ENCODE peak calls at places on chromosomes 3 and 15, in eight cellular contexts. Z is esophagus muscularis mucosa, L is heart left ventricle, G is astrocyte, U is keratinocyte, V is cardiac muscle cell, A is thoracic aorta, E is left ventricle myocardium inferior. F is an unnamed sample. For H3K4me1, the result is how much of the 10 kb centered on the place peaks cover.

GRCh38 chr3:194142156-194142910 is 6.4 kb downstream of the HES1 start:
- DNase-seq in Z (no peak), L (no peak), G (no peak), U (no peak), V (peak), A (no peak), E (peak), F (no peak)

GRCh38 chr3:50275996-50276761 is 2.7 kb upstream of the LSMEM2 start:
- DNase-seq in Z (no peak), L (no peak), G (no peak), U (no peak), V (no peak), A (no peak), E (no peak), F (no peak)

GRCh38 chr15:101307048-101307896 is 12.2 kb upstream of the SNRPA1 start:
- DNase-seq in Z (no peak), L (no peak), G (no peak), U (no peak), V (no peak), A (no peak), E (no peak), F (no peak)

GRCh38 chr3:52053307-52054304 is 2.8 kb downstream of the DUSP7 start:
- DNase-seq in Z (no peak), L (no peak), G (no peak), U (peak), V (no peak), A (no peak), E (no peak), F (no peak)

GRCh38 chr15:81814882-81815455 is 230.8 kb downstream of the MEX3B start:
- DNase-seq in Z (peak), L (no peak), G (no peak), U (no peak), V (no peak), A (no peak), E (no peak), F (no peak)

GRCh38 chr3:141663993-141664392 is 74.1 kb upstream of the RNF7 start:
- DNase-seq in Z (no peak), L (no peak), G (no peak), U (no peak), V (peak), A (no peak), E (no peak), F (no peak)

GRCh38 chr15:100997442-100997841 is 78.3 kb downstream of the LRRK1 start:
- DNase-seq in Z (peak), L (no peak), G (no peak), U (no peak), V (no peak), A (no peak), E (no peak), F (no peak)

GRCh38 chr3:56795097-56795806 is 6.5 kb downstream of the ARHGEF3 start:
- DNase-seq in Z (no peak), L (no peak), G (no peak), U (no peak), V (no peak), A (no peak), E (no peak), F (no peak)

GRCh38 chr3:54932606-54933005 is 4.7 kb upstream of the LRTM1 start:
- DNase-seq in Z (no peak), L (no peak), G (no peak), U (no peak), V (no peak), A (no peak), E (peak), F (no peak)

GRCh38 chr15:72135719-72136118 is 17.5 kb downstream of the SENP8 start:
- DNase-seq in Z (no peak), L (no peak), G (no peak), U (no peak), V (no peak), A (no peak), E (no peak), F (no peak)

GRCh38 chr3:52620580-52620979 is 65.1 kb downstream of the PBRM1 start:
- DNase-seq in Z (no peak), L (no peak), G (no peak), U (no peak), V (no peak), A (no peak), E (no peak), F (no peak)

GRCh38 chr3:126208618-126209256 is 28.4 kb upstream of the ALDH1L1 start:
- DNase-seq in Z (peak), L (peak), G (peak), U (peak), V (no peak), A (peak), E (peak), F (peak)

GRCh38 chr3:132342183-132342582 is 25.0 kb downstream of the ACP3 start:
- DNase-seq in Z (no peak), L (no peak), G (no peak), U (no peak), V (peak), A (no peak), E (no peak), F (no peak)

GRCh38 chr3:149371001-149371722 is 6.3 kb downstream of the TM4SF1 start:
- DNase-seq in Z (no peak), L (no peak), G (peak), U (no peak), V (no peak), A (no peak), E (no peak), F (no peak)

GRCh38 chr15:48936666-48937065 is 27.1 kb downstream of the SHC4 start:
- DNase-seq in Z (no peak), L (no peak), G (peak), U (no peak), V (no peak), A (no peak), E (no peak), F (no peak)

GRCh38 chr15:48940508-48940907 is 23.2 kb downstream of the SHC4 start:
- DNase-seq in Z (no peak), L (no peak), G (peak), U (no peak), V (no peak), A (no peak), E (no peak), F (no peak)

GRCh38 chr15:48941913-48942312 is 21.8 kb downstream of the SHC4 start:
- DNase-seq in Z (no peak), L (no peak), G (no peak), U (no peak), V (no peak), A (no peak), E (no peak), F (no peak)

GRCh38 chr15:48937886-48938285 is 25.8 kb downstream of the SHC4 start:
- DNase-seq in Z (no peak), L (no peak), G (no peak), U (no peak), V (no peak), A (no peak), E (no peak), F (no peak)

DNA sequence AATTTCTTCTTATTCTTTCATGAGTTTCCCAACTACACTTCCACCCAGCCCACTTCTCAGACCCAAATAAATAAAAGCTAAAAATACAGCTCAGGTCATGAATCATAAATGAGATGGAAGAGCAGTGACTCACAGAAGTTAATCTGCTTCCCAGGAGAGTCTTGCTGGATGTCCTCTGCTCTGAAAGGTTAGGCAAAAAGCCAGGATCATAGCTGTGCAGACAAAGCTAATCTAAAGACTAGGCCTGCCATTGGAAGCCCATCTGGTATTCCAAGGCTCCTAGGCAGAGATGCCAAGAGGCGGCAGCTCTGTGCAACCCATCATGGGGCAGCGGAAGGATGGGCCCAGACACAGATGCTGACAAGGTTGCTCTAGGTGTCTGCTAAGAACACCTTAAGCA is 24.0 kb downstream of the SHC4 start:
- DNase-seq in Z (no peak), L (no peak), G (peak), U (no peak), V (no peak), A (no peak), E (no peak), F (no peak)
- H3K27ac ChIP-seq in Z (no peak), L (no peak), G (peak), U (peak), V (no peak), A (no peak), E (no peak), F (no peak)

DNA sequence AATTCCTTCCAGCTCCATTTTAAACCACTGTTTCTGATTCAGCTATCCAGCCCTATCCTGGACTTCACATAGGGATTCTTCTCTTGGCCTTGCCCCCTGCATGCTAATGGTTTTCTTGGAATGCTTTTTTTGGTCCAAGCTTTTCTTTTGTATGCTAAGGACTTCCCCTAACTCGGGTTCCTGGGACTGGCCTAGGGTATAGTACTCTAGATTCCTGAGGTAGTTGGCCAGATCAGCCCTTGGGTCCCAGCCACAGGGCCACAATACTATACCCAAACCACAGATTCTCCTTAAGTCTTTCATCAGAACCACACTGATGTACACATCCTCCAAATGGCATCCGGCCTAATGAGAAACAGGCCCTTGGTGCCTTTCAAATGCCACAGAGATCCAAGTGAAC is 2.8 kb downstream of the FYCO1 start:
- DNase-seq in Z (no peak), L (no peak), G (peak), U (no peak), V (no peak), A (no peak), E (no peak), F (no peak)
- H3K4me1 ChIP-seq in Z (half or more), L (half or more), G (under half), U (under half), V (half or more), A (half or more), E (half or more), F (under half)

GRCh38 chr3:84109911-84110310 is 848.9 kb upstream of the CADM2 start:
- DNase-seq in Z (no peak), L (no peak), G (peak), U (no peak), V (no peak), A (no peak), E (no peak), F (no peak)
- H3K27ac ChIP-seq in Z (no peak), L (no peak), G (peak), U (peak), V (no peak), A (no peak), E (no peak), F (no peak)

GRCh38 chr3:66477846-66478245 is 23.0 kb downstream of the LRIG1 start:
- DNase-seq in Z (no peak), L (no peak), G (no peak), U (no peak), V (no peak), A (no peak), E (no peak), F (no peak)

GRCh38 chr3:66476852-66477381 is 23.9 kb downstream of the LRIG1 start:
- DNase-seq in Z (no peak), L (no peak), G (no peak), U (no peak), V (no peak), A (no peak), E (no peak), F (no peak)

GRCh38 chr3:66480666-66481065 is 20.2 kb downstream of the LRIG1 start:
- DNase-seq in Z (no peak), L (no peak), G (peak), U (no peak), V (no peak), A (no peak), E (no peak), F (no peak)

GRCh38 chr3:66479532-66479947 is 21.3 kb downstream of the LRIG1 start:
- DNase-seq in Z (no peak), L (no peak), G (no peak), U (no peak), V (no peak), A (no peak), E (no peak), F (no peak)

GRCh38 chr3:66478923-66479322 is 21.9 kb downstream of the LRIG1 start:
- DNase-seq in Z (no peak), L (no peak), G (no peak), U (no peak), V (no peak), A (no peak), E (no peak), F (no peak)
- H3K4me1 ChIP-seq in Z (half or more), L (half or more), G (half or more), U (under half), V (under half), A (under half), E (half or more), F (half or more)

DNA sequence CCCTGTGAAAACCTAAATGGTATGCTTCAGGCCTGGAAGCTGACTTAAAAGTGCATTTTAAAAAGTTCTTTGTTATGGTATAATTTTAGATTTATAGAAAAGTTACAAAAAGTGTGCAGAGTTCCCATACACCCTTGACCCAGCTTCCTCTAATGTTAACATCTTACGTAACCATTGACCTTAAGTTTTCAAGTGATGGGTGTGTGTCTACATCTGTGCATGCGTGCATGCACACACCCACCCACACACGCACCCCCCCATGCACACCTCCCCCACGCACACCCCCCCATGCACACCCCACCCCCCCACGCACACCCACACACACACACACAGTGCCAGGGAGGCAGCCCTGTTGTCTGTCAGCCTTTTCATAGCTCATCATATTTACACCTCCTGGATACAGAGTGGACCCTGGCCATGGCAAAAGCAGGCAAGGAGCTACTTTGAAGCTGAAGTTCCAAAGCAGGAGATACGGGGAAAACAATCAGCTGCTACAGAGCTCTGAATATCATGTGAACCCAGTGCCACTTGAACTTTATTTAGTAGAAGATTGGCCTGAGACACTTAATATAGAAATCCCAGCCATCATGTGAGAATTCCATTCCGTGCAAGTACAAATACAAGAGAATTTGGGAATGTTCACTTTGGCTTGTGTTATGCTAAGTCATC is 30.0 kb upstream of the TRAK1 start:
- DNase-seq in Z (no peak), L (no peak), G (no peak), U (no peak), V (no peak), A (no peak), E (peak), F (no peak)
- H3K27ac ChIP-seq in Z (peak), L (peak), G (peak), U (peak), V (peak), A (peak), E (peak), F (no peak)

GRCh38 chr15:68786753-68787152 is 33.9 kb downstream of the ANP32A start:
- DNase-seq in Z (no peak), L (no peak), G (no peak), U (no peak), V (no peak), A (no peak), E (no peak), F (no peak)
- H3K4me1 ChIP-seq in Z (under half), L (half or more), G (under half), U (under half), V (under half), A (under half), E (half or more), F (under half)

DNA sequence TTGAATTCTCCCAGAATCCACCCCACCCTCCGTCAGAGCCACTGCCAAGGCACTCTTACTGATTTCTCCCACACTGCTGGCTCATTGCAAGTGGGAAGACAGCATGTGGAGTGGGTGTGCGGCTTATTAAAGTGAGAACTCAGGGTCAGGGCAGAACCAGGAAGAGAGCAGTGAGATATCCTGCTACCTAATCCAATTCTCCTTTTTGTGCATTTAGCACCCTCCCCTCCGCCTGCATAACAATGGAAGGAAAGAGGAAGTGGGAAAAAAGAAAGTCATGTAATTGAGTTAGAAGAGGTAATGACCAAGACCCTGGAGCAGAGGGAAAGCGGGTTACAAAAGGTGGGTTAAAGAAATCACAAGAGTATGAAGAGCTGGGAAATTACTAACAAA is 27.8 kb upstream of the PIK3CB start:
- DNase-seq in Z (no peak), L (no peak), G (peak), U (no peak), V (no peak), A (no peak), E (no peak), F (peak)
- H3K27ac ChIP-seq in Z (peak), L (peak), G (peak), U (peak), V (no peak), A (no peak), E (peak), F (peak)